ENCODE peak calls at places on chromosomes 13 and 19, in seven cellular contexts. O is H4; U is Panc1; B is bronchial epithelial cell; L is stimulated activated CD8-positive, alpha-beta memory T cell treated with anti-CD3 and anti-CD28 coated beads, Interleukin-12 subunit alpha, Interleukin-12 subunit beta, amount 100 ng/mL, for 1 hour; D is activated T-helper 9 cell treated with anti-CD3 and anti-CD28 coated beads, Interleukin-2, amount 50 U/mL, for 16 hours; H is GM13977. T is an unnamed sample.

GRCh38 chr13:33321686-33322473 is 36.3 kb upstream of the STARD13 start:
- DNase-seq in O (no peak), U (no peak), B (no peak), L (no peak), D (no peak), H (no peak), T (no peak)

GRCh38 chr19:14167594-14168138 is 31.3 kb upstream of the ASF1B start:
- DNase-seq in O (no peak), U (no peak), B (no peak), L (peak; percentile 11), D (no peak), H (no peak), T (no peak)

GRCh38 chr19:14271830-14272229 is 65.9 kb upstream of the ADGRL1 start:
- DNase-seq in O (no peak), U (no peak), B (no peak), L (no peak), D (no peak), H (no peak), T (no peak)

GRCh38 chr13:112574476-112575294 is 13.3 kb downstream of the TUBGCP3 start:
- DNase-seq in O (no peak), U (no peak), B (no peak), L (no peak), D (no peak), H (no peak), T (no peak)

GRCh38 chr19:51075998-51076397 is 6.7 kb downstream of the KLK14 start:
- DNase-seq in O (no peak), U (no peak), B (peak; percentile 38), L (no peak), D (no peak), H (no peak), T (no peak)

GRCh38 chr19:35777411-35777841 is 2.1 kb downstream of the ARHGAP33 start:
- DNase-seq in O (no peak), U (no peak), B (no peak), L (no peak), D (no peak), H (no peak), T (no peak)

GRCh38 chr13:99442273-99442895 is 58.9 kb upstream of the TM9SF2 start:
- DNase-seq in O (peak; percentile 16), U (peak; percentile 41), B (peak; percentile 43), L (peak; percentile 35), D (no peak), H (no peak), T (no peak)

GRCh38 chr19:35901854-35902661 is at the start of gene HCST:
- DNase-seq in O (no peak), U (no peak), B (peak; percentile 29), L (no peak), D (no peak), H (peak; percentile 61), T (no peak)

GRCh38 chr13:41495044-41495443 is 37.7 kb downstream of the RGCC start:
- DNase-seq in O (no peak), U (no peak), B (no peak), L (no peak), D (no peak), H (no peak), T (no peak)

GRCh38 chr19:5444431-5444830 is 10.8 kb upstream of the ZNRF4 start:
- DNase-seq in O (no peak), U (no peak), B (no peak), L (no peak), D (no peak), H (no peak), T (no peak)

GRCh38 chr13:33945477-33945876 is 127.5 kb downstream of the RFC3 start:
- DNase-seq in O (no peak), U (no peak), B (no peak), L (no peak), D (no peak), H (no peak), T (no peak)

GRCh38 chr13:100983111-100983510 is 308.5 kb upstream of the TMTC4 start:
- DNase-seq in O (no peak), U (no peak), B (no peak), L (no peak), D (no peak), H (no peak), T (no peak)

GRCh38 chr19:48568345-48568886 is 16.4 kb downstream of the SULT2B1 start:
- DNase-seq in O (peak; percentile 97), U (no peak), B (peak; percentile 85), L (no peak), D (no peak), H (no peak), T (no peak)

GRCh38 chr13:53250272-53250875 is 221.8 kb downstream of the OLFM4 start:
- DNase-seq in O (peak; percentile 53), U (peak; percentile 28), B (peak; percentile 73), L (no peak), D (no peak), H (peak; percentile 40), T (no peak)

GRCh38 chr19:49114630-49115363 is 627 bp downstream of the LIN7B start:
- DNase-seq in O (no peak), U (no peak), B (no peak), L (no peak), D (peak; percentile 21), H (peak; percentile 57), T (peak; percentile 36)

GRCh38 chr13:24737042-24737441 is 26.9 kb upstream of the RNF17 start:
- DNase-seq in O (no peak), U (no peak), B (no peak), L (no peak), D (no peak), H (no peak), T (no peak)

GRCh38 chr19:51375504-51376221 is 3.2 kb upstream of the NKG7 start:
- DNase-seq in O (no peak), U (no peak), B (no peak), L (no peak), D (no peak), H (peak; percentile 68), T (no peak)

GRCh38 chr13:112771877-112772538 is 82.2 kb downstream of the ATP11A start:
- DNase-seq in O (no peak), U (no peak), B (no peak), L (no peak), D (no peak), H (no peak), T (no peak)

GRCh38 chr19:42270346-42271044 is 1.4 kb downstream of the CIC start:
- DNase-seq in O (peak; percentile 69), U (no peak), B (peak; percentile 92), L (peak; percentile 25), D (peak; percentile 40), H (peak; percentile 70), T (peak; percentile 60)

GRCh38 chr19:54391589-54392061 is 23.6 kb upstream of the TTYH1 start:
- DNase-seq in O (no peak), U (no peak), B (no peak), L (no peak), D (no peak), H (no peak), T (no peak)

T was measured in CD4-positive, alpha-beta T cell.